ENCODE peak calls at places on chromosomes 6 and 20, in five cellular contexts. One of them, this sample, is unnamed.

GRCh38 chr20:17456226-17456625 is 75.0 kb downstream of the BFSP1 start:
- DNase-seq in mucosa of gallbladder: no peak
- DNase-seq in central memory CD4-positive, alpha-beta T cell: no peak
- DNase-seq in D341Med: no peak
- DNase-seq in iPS DF 6.9: no peak
- DNase-seq in this sample: no peak

GRCh38 chr6:168110437-168110836 is 31.4 kb upstream of the FRMD1 start:
- DNase-seq in mucosa of gallbladder: no peak
- DNase-seq in central memory CD4-positive, alpha-beta T cell: no peak
- DNase-seq in D341Med: no peak
- DNase-seq in iPS DF 6.9: no peak
- DNase-seq in this sample: no peak

GRCh38 chr6:142756215-142756630 is 188.8 kb downstream of the HIVEP2 start:
- DNase-seq in mucosa of gallbladder: no peak
- DNase-seq in central memory CD4-positive, alpha-beta T cell: no peak
- DNase-seq in D341Med: no peak
- DNase-seq in iPS DF 6.9: no peak
- DNase-seq in this sample: no peak

GRCh38 chr20:21526776-21527175 is 12.9 kb upstream of the NKX2-2 start:
- DNase-seq in mucosa of gallbladder: no peak
- DNase-seq in central memory CD4-positive, alpha-beta T cell: no peak
- DNase-seq in D341Med: no peak
- DNase-seq in iPS DF 6.9: no peak
- DNase-seq in this sample: no peak

GRCh38 chr6:51120016-51120415 is 301.3 kb downstream of the TFAP2B start:
- DNase-seq in mucosa of gallbladder: no peak
- DNase-seq in central memory CD4-positive, alpha-beta T cell: no peak
- DNase-seq in D341Med: no peak
- DNase-seq in iPS DF 6.9: no peak
- DNase-seq in this sample: no peak

GRCh38 chr6:149820506-149820905 is 43.7 kb downstream of the LRP11 start:
- DNase-seq in mucosa of gallbladder: no peak
- DNase-seq in central memory CD4-positive, alpha-beta T cell: no peak
- DNase-seq in D341Med: no peak
- DNase-seq in iPS DF 6.9: no peak
- DNase-seq in this sample: no peak

GRCh38 chr6:18263561-18264337 is 581 bp downstream of the DEK start:
- DNase-seq in mucosa of gallbladder: no peak
- DNase-seq in central memory CD4-positive, alpha-beta T cell: peak; percentile 33
- DNase-seq in D341Med: peak; percentile 81
- DNase-seq in iPS DF 6.9: no peak
- DNase-seq in this sample: peak; percentile 66

GRCh38 chr6:148451690-148452089 is 109.1 kb downstream of the SASH1 start:
- DNase-seq in mucosa of gallbladder: no peak
- DNase-seq in central memory CD4-positive, alpha-beta T cell: peak; percentile 62
- DNase-seq in D341Med: no peak
- DNase-seq in iPS DF 6.9: no peak
- DNase-seq in this sample: no peak

GRCh38 chr6:33971580-33971979 is 167.8 kb upstream of the MLN start:
- DNase-seq in mucosa of gallbladder: no peak
- DNase-seq in central memory CD4-positive, alpha-beta T cell: no peak
- DNase-seq in D341Med: no peak
- DNase-seq in iPS DF 6.9: no peak
- DNase-seq in this sample: no peak